ENCODE peak calls at places on chromosomes 5 and 9, in nine cellular contexts. L is glomerular endothelial cell; F is T-helper 2 cell; Q is posterior vena cava; M is NCI-H2029 treated with DMSO at 0.1 percent for 48 hours; G is IMR-90; V is stimulated activated CD4-positive, alpha-beta T cell treated with anti-CD3 and anti-CD28 coated beads, Interleukin-4, amount 100 ng/mL, for 48 hours; C is cardiac fibroblast; W is astrocyte of the hippocampus. O is an unnamed sample.

GRCh38 chr9:84374516-84374915 is 34.0 kb upstream of the SLC28A3 start:
- DNase-seq in Q (no peak), M (no peak), F (no peak), G (no peak), V (no peak), C (no peak), W (peak), L (no peak), O (no peak)

GRCh38 chr9:104977168-104977567 is 49.2 kb upstream of the ABCA1 start:
- DNase-seq in M (no peak), G (no peak), C (no peak), W (no peak), F (no peak), V (no peak), Q (no peak), L (no peak), O (no peak)

GRCh38 chr5:133397986-133398645 is 214.2 kb downstream of the FSTL4 start:
- DNase-seq in F (no peak), L (no peak), G (no peak), W (no peak), C (no peak), V (no peak), M (no peak), Q (no peak), O (no peak)

GRCh38 chr5:54902817-54903473 is 82.4 kb downstream of the ESM1 start:
- DNase-seq in C (peak), W (peak), M (peak), V (peak), G (peak), Q (no peak), F (no peak), L (no peak), O (peak)

GRCh38 chr5:12292610-12293204 is 388.5 kb upstream of the CTNND2 start:
- DNase-seq in C (no peak), M (no peak), W (peak), F (no peak), L (no peak), V (no peak), Q (no peak), G (no peak), O (peak)

GRCh38 chr9:14435871-14436270 is 121.9 kb upstream of the NFIB start:
- DNase-seq in C (no peak), V (no peak), W (no peak), M (no peak), F (no peak), G (no peak), Q (no peak), L (no peak), O (no peak)

GRCh38 chr9:99748690-99749089 is 73.0 kb upstream of the NR4A3 start:
- DNase-seq in M (no peak), L (no peak), Q (no peak), G (no peak), V (no peak), F (no peak), W (no peak), C (no peak), O (no peak)

GRCh38 chr5:8943301-8943700 is 602.6 kb downstream of the SEMA5A start:
- DNase-seq in V (no peak), F (no peak), Q (no peak), G (peak), M (no peak), C (peak), W (no peak), L (no peak), O (no peak)

GRCh38 chr5:163489055-163489744 is 16.2 kb upstream of the MAT2B start:
- DNase-seq in Q (no peak), F (no peak), M (no peak), V (no peak), L (no peak), W (no peak), G (peak), C (peak), O (no peak)